ENCODE peak calls at places on chromosomes 6 and 20, in ten cellular contexts. P is lower leg skin, Y is hepatic stellate cell, C is Panc1, M is mesenchymal stem cell, T is DMS 273 treated with DMSO at 0.1 percent for 48 hours, R is smooth muscle cell of the brain vasculature, G is AG09319, F is Right ventricle myocardium superior, Z is anterior cingulate cortex. L is an unnamed sample.

GRCh38 chr6:169323221-169323620 is 69.6 kb upstream of the THBS2 start:
- DNase-seq in G (no peak), Z (no peak), T (no peak), Y (no peak), M (no peak), F (no peak), R (no peak), P (no peak), C (no peak), L (no peak)

GRCh38 chr20:4154958-4155411 is 139.6 kb upstream of the RNF24 start:
- DNase-seq in R (no peak), P (no peak), Z (no peak), T (no peak), F (peak; percentile 62), Y (no peak), M (no peak), C (no peak), G (no peak), L (no peak)

GRCh38 chr20:8796088-8796665 is 272.7 kb upstream of the PLCB4 start:
- DNase-seq in M (no peak), G (no peak), R (no peak), C (no peak), F (no peak), T (no peak), Z (no peak), P (no peak), Y (no peak), L (peak; percentile 34)

GRCh38 chr6:116251568-116252384 is 2.1 kb downstream of the TSPYL4 start:
- DNase-seq in P (no peak), G (peak; percentile 20), F (peak; percentile 34), C (no peak), Y (peak; percentile 54), R (no peak), Z (no peak), T (no peak), M (peak; percentile 64), L (peak; percentile 81)

GRCh38 chr20:12207875-12208274 is 290.2 kb downstream of the BTBD3 start:
- DNase-seq in G (no peak), R (peak; percentile 1), Z (no peak), M (peak; percentile 41), Y (peak; percentile 1), F (no peak), P (no peak), C (no peak), T (no peak), L (no peak)

GRCh38 chr6:24910850-24911712 is 24.7 kb downstream of the RIPOR2 start:
- DNase-seq in F (peak; percentile 67), T (no peak), Y (peak; percentile 34), M (peak; percentile 57), P (peak; percentile 88), C (no peak), G (no peak), Z (peak; percentile 80), R (no peak), L (no peak)

GRCh38 chr20:47576516-47577033 is 74.9 kb downstream of the NCOA3 start:
- DNase-seq in T (no peak), C (no peak), Y (peak; percentile 65), R (peak; percentile 62), F (peak; percentile 60), G (peak; percentile 76), P (no peak), M (peak; percentile 86), Z (no peak), L (no peak)

GRCh38 chr6:128806274-128806673 is 76.7 kb upstream of the LAMA2 start:
- DNase-seq in C (no peak), P (no peak), M (peak; percentile 14), T (no peak), Z (no peak), Y (no peak), G (no peak), R (no peak), F (no peak), L (no peak)

GRCh38 chr20:22575087-22575721 is 9.2 kb downstream of the FOXA2 start:
- DNase-seq in Z (no peak), R (no peak), T (no peak), Y (no peak), P (no peak), F (no peak), G (no peak), M (no peak), C (no peak), L (no peak)

GRCh38 chr20:41697861-41698559 is 79.8 kb upstream of the CHD6 start:
- DNase-seq in G (no peak), R (peak; percentile 1), P (no peak), C (peak; percentile 33), M (peak; percentile 42), Z (no peak), F (no peak), T (no peak), Y (peak; percentile 23), L (no peak)

GRCh38 chr20:61924858-61925554 is 140.7 kb downstream of the TAF4 start:
- DNase-seq in M (no peak), F (peak; percentile 25), Z (no peak), Y (no peak), T (no peak), R (no peak), C (no peak), G (no peak), P (no peak), L (no peak)

GRCh38 chr6:89350281-89351037 is 2.1 kb downstream of the UBE2J1 start:
- DNase-seq in C (no peak), G (no peak), Y (no peak), R (no peak), F (no peak), Z (no peak), T (no peak), M (peak; percentile 37), P (no peak), L (no peak)

GRCh38 chr6:82877213-82878195 is 188.1 kb downstream of the UBE3D start:
- DNase-seq in C (no peak), Z (no peak), T (no peak), G (no peak), M (no peak), Y (no peak), P (no peak), F (no peak), R (peak; percentile 13), L (no peak)

GRCh38 chr6:15980801-15981200 is 148.1 kb upstream of the MYLIP start:
- DNase-seq in C (no peak), F (no peak), T (no peak), M (no peak), G (no peak), Z (no peak), P (peak; percentile 45), Y (no peak), R (no peak), L (no peak)

GRCh38 chr20:25991051-25991755 is 294.6 kb upstream of the ZNF337 start:
- DNase-seq in P (peak; percentile 58), T (no peak), M (no peak), C (no peak), Y (no peak), F (no peak), R (no peak), G (no peak), Z (no peak), L (no peak)

GRCh38 chr20:46963758-46964181 is 69.1 kb downstream of the EYA2 start:
- DNase-seq in M (no peak), T (no peak), G (no peak), R (no peak), Z (no peak), F (no peak), P (peak; percentile 58), Y (no peak), C (no peak), L (no peak)

GRCh38 chr20:44714102-44714700 is 968 bp upstream of the CCN5 start:
- DNase-seq in P (no peak), Z (no peak), G (no peak), R (no peak), F (no peak), T (no peak), C (no peak), Y (no peak), M (no peak), L (no peak)

GRCh38 chr6:31965700-31966099 is 6.2 kb downstream of the DXO start:
- DNase-seq in Y (no peak), T (no peak), Z (no peak), G (no peak), M (no peak), R (no peak), F (no peak), P (no peak), C (no peak), L (no peak)

GRCh38 chr6:151056230-151056907 is 183.4 kb upstream of the AKAP12 start:
- DNase-seq in M (no peak), Z (no peak), C (no peak), T (no peak), P (no peak), G (no peak), F (no peak), R (no peak), Y (no peak), L (no peak)

GRCh38 chr6:53033764-53034163 is 31.4 kb upstream of the FBXO9 start:
- DNase-seq in F (no peak), T (no peak), G (peak; percentile 81), R (no peak), C (no peak), Y (peak; percentile 22), P (no peak), M (peak; percentile 81), Z (no peak), L (peak; percentile 85)

GRCh38 chr6:128057541-128058335 is 156.9 kb upstream of the THEMIS start:
- DNase-seq in Y (peak; percentile 4), T (no peak), F (no peak), C (no peak), P (no peak), M (peak; percentile 26), G (no peak), R (no peak), Z (no peak), L (peak; percentile 37)

GRCh38 chr6:158972241-158973233 is 27.5 kb downstream of the RSPH3 start:
- DNase-seq in P (no peak), G (peak; percentile 18), R (peak; percentile 35), T (peak; percentile 58), C (peak; percentile 35), Z (no peak), F (no peak), Y (peak; percentile 19), M (peak; percentile 61), L (peak; percentile 16)

GRCh38 chr20:47907031-47907670 is 121.9 kb upstream of the SULF2 start:
- DNase-seq in C (no peak), R (no peak), T (peak; percentile 28), F (no peak), P (no peak), Z (no peak), G (no peak), Y (no peak), M (no peak), L (no peak)

GRCh38 chr6:76697585-76697984 is 625.1 kb upstream of the IMPG1 start:
- DNase-seq in C (no peak), P (no peak), Y (no peak), T (no peak), Z (no peak), F (no peak), M (peak; percentile 22), R (no peak), G (no peak), L (no peak)

GRCh38 chr6:71481021-71481420 is 192.4 kb downstream of the OGFRL1 start:
- DNase-seq in Z (no peak), F (no peak), C (no peak), R (no peak), P (no peak), M (no peak), G (no peak), Y (no peak), T (no peak), L (no peak)

GRCh38 chr6:42929928-42930360 is 664 bp downstream of the CNPY3 start:
- DNase-seq in P (no peak), Y (peak; percentile 44), C (peak; percentile 1), T (peak; percentile 69), R (peak; percentile 24), G (no peak), M (peak; percentile 89), Z (peak; percentile 58), F (peak; percentile 48), L (peak; percentile 44)

GRCh38 chr20:53934421-53935352 is 135.7 kb downstream of the BCAS1 start:
- DNase-seq in C (no peak), R (no peak), Z (no peak), P (no peak), Y (peak; percentile 87), M (peak; percentile 92), G (peak; percentile 62), T (no peak), F (peak; percentile 50), L (peak; percentile 83)

GRCh38 chr20:40650707-40651106 is 38.3 kb downstream of the MAFB start:
- DNase-seq in P (no peak), C (no peak), G (no peak), Y (no peak), Z (no peak), F (no peak), R (no peak), T (no peak), M (no peak), L (no peak)

L was measured in GM04503.